ENCODE peak calls at places on chromosomes 1 and 21, in eight cellular contexts. Q is H7; R is RCC 7860; V is central memory CD8-positive, alpha-beta T cell; L is T-helper 2 cell; Y is stimulated activated CD4-positive, alpha-beta T cell treated with anti-CD3 and anti-CD28 coated beads, Interleukin-15, amount 100 ng/mL, for 1 hour; H is A549; D is SW480. X is an unnamed sample.

GRCh38 chr1:167128261-167129227 is 34.7 kb downstream of the STYXL2 start:
- DNase-seq in Q (no peak), R (no peak), V (no peak), L (no peak), Y (no peak), H (no peak), D (peak), X (no peak)

GRCh38 chr1:65425697-65426096 is 5.2 kb downstream of the LEPR start:
- DNase-seq in Q (peak), R (peak), V (no peak), L (no peak), Y (no peak), H (peak), D (peak), X (no peak)

GRCh38 chr1:232011961-232012360 is 385.4 kb downstream of the DISC1 start:
- DNase-seq in Q (no peak), R (no peak), V (no peak), L (no peak), Y (no peak), H (no peak), D (no peak), X (no peak)

GRCh38 chr1:233635765-233636502 is 22.0 kb downstream of the KCNK1 start:
- DNase-seq in Q (peak), R (no peak), V (no peak), L (no peak), Y (no peak), H (no peak), D (no peak), X (peak)

GRCh38 chr1:27575861-27576331 is 28.0 kb downstream of the AHDC1 start:
- DNase-seq in Q (peak), R (no peak), V (no peak), L (no peak), Y (no peak), H (peak), D (peak), X (no peak)

GRCh38 chr1:235888119-235888643 is 21.5 kb upstream of the LYST start:
- DNase-seq in Q (no peak), R (no peak), V (peak), L (peak), Y (peak), H (no peak), D (no peak), X (no peak)

GRCh38 chr1:117479086-117479485 is 111.8 kb downstream of the MAN1A2 start:
- DNase-seq in Q (no peak), R (no peak), V (no peak), L (no peak), Y (no peak), H (no peak), D (no peak), X (no peak)

GRCh38 chr1:150564051-150564991 is 15.1 kb downstream of the MCL1 start:
- DNase-seq in Q (no peak), R (no peak), V (no peak), L (peak), Y (no peak), H (no peak), D (no peak), X (no peak)

GRCh38 chr1:152623203-152623844 is 421 bp upstream of the LCE3A start:
- DNase-seq in Q (no peak), R (no peak), V (no peak), L (no peak), Y (no peak), H (no peak), D (no peak), X (no peak)

GRCh38 chr1:3963554-3963953 is 63.5 kb upstream of the C1orf174 start:
- DNase-seq in Q (no peak), R (no peak), V (no peak), L (no peak), Y (no peak), H (no peak), D (no peak), X (no peak)

GRCh38 chr21:41507521-41508414 is at the start of gene TMPRSS2:
- DNase-seq in Q (peak), R (no peak), V (no peak), L (no peak), Y (no peak), H (no peak), D (peak), X (no peak)

GRCh38 chr1:103129796-103130195 is 21.5 kb upstream of the COL11A1 start:
- DNase-seq in Q (no peak), R (peak), V (no peak), L (no peak), Y (no peak), H (no peak), D (no peak), X (no peak)

GRCh38 chr1:83694449-83694848 is 304.5 kb downstream of the TTLL7 start:
- DNase-seq in Q (no peak), R (no peak), V (no peak), L (no peak), Y (no peak), H (no peak), D (no peak), X (no peak)

GRCh38 chr1:193463518-193463917 is 277.1 kb upstream of the B3GALT2 start:
- DNase-seq in Q (no peak), R (no peak), V (no peak), L (no peak), Y (no peak), H (no peak), D (no peak), X (no peak)

GRCh38 chr1:240508950-240509349 is 103.0 kb downstream of the GREM2 start:
- DNase-seq in Q (no peak), R (no peak), V (no peak), L (no peak), Y (no peak), H (no peak), D (no peak), X (no peak)

GRCh38 chr1:2554621-2555387 is 1.4 kb upstream of the TNFRSF14 start:
- DNase-seq in Q (peak), R (no peak), V (no peak), L (peak), Y (no peak), H (no peak), D (no peak), X (no peak)

GRCh38 chr21:31612889-31613785 is 46.4 kb upstream of the SOD1 start:
- DNase-seq in Q (no peak), R (no peak), V (no peak), L (no peak), Y (no peak), H (no peak), D (no peak), X (no peak)

GRCh38 chr1:2322593-2323295 is 68.6 kb downstream of the MORN1 start:
- DNase-seq in Q (no peak), R (no peak), V (no peak), L (no peak), Y (no peak), H (no peak), D (no peak), X (no peak)

GRCh38 chr1:10980094-10980577 is 32.3 kb upstream of the TARDBP start:
- DNase-seq in Q (peak), R (no peak), V (no peak), L (no peak), Y (no peak), H (no peak), D (peak), X (peak)

GRCh38 chr1:41056907-41057306 is 35.4 kb upstream of the SLFNL1 start:
- DNase-seq in Q (no peak), R (no peak), V (no peak), L (no peak), Y (no peak), H (no peak), D (no peak), X (no peak)

GRCh38 chr1:48817505-48818114 is 40.9 kb upstream of the BEND5 start:
- DNase-seq in Q (peak), R (peak), V (no peak), L (no peak), Y (no peak), H (peak), D (peak), X (peak)

X was measured in AG09309.